ENCODE peak calls at places on chromosomes 7 and 10, in six cellular contexts. One of them, this sample, is unnamed.

GRCh38 chr7:131276736-131277135 is 50.9 kb upstream of the MKLN1 start:
- DNase-seq in K562: no peak
- DNase-seq in H1: no peak
- DNase-seq in GM12891: no peak
- DNase-seq in HepG2: no peak
- DNase-seq in GM12878: no peak
- DNase-seq in this sample: no peak

GRCh38 chr10:13160934-13161266 is 458 bp upstream of the MCM10 start:
- DNase-seq in HepG2: no peak
- DNase-seq in K562: no peak
- DNase-seq in GM12878: no peak
- DNase-seq in GM12891: no peak
- DNase-seq in H1: no peak
- DNase-seq in this sample: no peak

GRCh38 chr10:113021268-113022028 is 71.4 kb downstream of the TCF7L2 start:
- DNase-seq in GM12891: no peak
- DNase-seq in K562: no peak
- DNase-seq in HepG2: no peak
- DNase-seq in H1: no peak
- DNase-seq in GM12878: no peak
- DNase-seq in this sample: no peak

GRCh38 chr7:40701836-40702551 is 567.2 kb downstream of the SUGCT start:
- DNase-seq in HepG2: no peak
- DNase-seq in K562: no peak
- DNase-seq in GM12878: no peak
- DNase-seq in GM12891: no peak
- DNase-seq in H1: no peak
- DNase-seq in this sample: no peak

GRCh38 chr7:45594780-45595535 is 20.8 kb downstream of the ADCY1 start:
- DNase-seq in H1: no peak
- DNase-seq in HepG2: no peak
- DNase-seq in GM12878: no peak
- DNase-seq in GM12891: no peak
- DNase-seq in K562: no peak
- DNase-seq in this sample: no peak

GRCh38 chr10:21100871-21101514 is 203.9 kb upstream of the NEBL start:
- DNase-seq in GM12878: no peak
- DNase-seq in HepG2: no peak
- DNase-seq in H1: no peak
- DNase-seq in K562: no peak
- DNase-seq in GM12891: no peak
- DNase-seq in this sample: no peak

GRCh38 chr10:60650272-60650800 is 127.9 kb upstream of the CDK1 start:
- DNase-seq in HepG2: no peak
- DNase-seq in GM12891: no peak
- DNase-seq in K562: no peak
- DNase-seq in GM12878: no peak
- DNase-seq in H1: no peak
- DNase-seq in this sample: no peak

GRCh38 chr10:102927311-102928010 is 9.4 kb downstream of the CNNM2 start:
- DNase-seq in GM12878: no peak
- DNase-seq in GM12891: no peak
- DNase-seq in K562: no peak
- DNase-seq in HepG2: no peak
- DNase-seq in H1: no peak
- DNase-seq in this sample: no peak

GRCh38 chr10:29946953-29947700 is 112.3 kb downstream of the JCAD start:
- DNase-seq in K562: no peak
- DNase-seq in H1: no peak
- DNase-seq in GM12891: no peak
- DNase-seq in HepG2: no peak
- DNase-seq in GM12878: no peak
- DNase-seq in this sample: no peak

GRCh38 chr7:41238851-41239331 is 464.0 kb downstream of the INHBA start:
- DNase-seq in GM12878: no peak
- DNase-seq in H1: no peak
- DNase-seq in HepG2: no peak
- DNase-seq in GM12891: no peak
- DNase-seq in K562: no peak
- DNase-seq in this sample: no peak

GRCh38 chr10:3890602-3891352 is 105.8 kb upstream of the KLF6 start:
- DNase-seq in HepG2: no peak
- DNase-seq in K562: peak
- DNase-seq in GM12891: no peak
- DNase-seq in GM12878: no peak
- DNase-seq in H1: no peak
- DNase-seq in this sample: no peak

GRCh38 chr10:34581871-34582532 is 233.1 kb downstream of the PARD3 start:
- DNase-seq in H1: no peak
- DNase-seq in GM12878: no peak
- DNase-seq in GM12891: no peak
- DNase-seq in HepG2: no peak
- DNase-seq in K562: no peak
- DNase-seq in this sample: no peak

GRCh38 chr10:122152544-122152943 is 118.6 kb upstream of the BTBD16 start:
- DNase-seq in H1: no peak
- DNase-seq in HepG2: no peak
- DNase-seq in K562: no peak
- DNase-seq in GM12878: no peak
- DNase-seq in GM12891: no peak
- DNase-seq in this sample: no peak

GRCh38 chr10:22029450-22030236 is 26.1 kb upstream of the DNAJC1 start:
- DNase-seq in K562: no peak
- DNase-seq in GM12891: no peak
- DNase-seq in H1: no peak
- DNase-seq in HepG2: no peak
- DNase-seq in GM12878: no peak
- DNase-seq in this sample: no peak

GRCh38 chr7:28505014-28505413 is 92.7 kb downstream of the CREB5 start:
- DNase-seq in GM12878: no peak
- DNase-seq in K562: no peak
- DNase-seq in HepG2: no peak
- DNase-seq in H1: no peak
- DNase-seq in GM12891: no peak
- DNase-seq in this sample: no peak
- TF ChIP-seq TAF1 in GM12878: no peak
- TF ChIP-seq TAF1 in K562: no peak
- TF ChIP-seq TAF1 in HepG2: no peak
- TF ChIP-seq TAF1 in H1: no peak
- TF ChIP-seq TAF1 in GM12891: no peak
- TF ChIP-seq TAF1 in this sample: no peak

DNA sequence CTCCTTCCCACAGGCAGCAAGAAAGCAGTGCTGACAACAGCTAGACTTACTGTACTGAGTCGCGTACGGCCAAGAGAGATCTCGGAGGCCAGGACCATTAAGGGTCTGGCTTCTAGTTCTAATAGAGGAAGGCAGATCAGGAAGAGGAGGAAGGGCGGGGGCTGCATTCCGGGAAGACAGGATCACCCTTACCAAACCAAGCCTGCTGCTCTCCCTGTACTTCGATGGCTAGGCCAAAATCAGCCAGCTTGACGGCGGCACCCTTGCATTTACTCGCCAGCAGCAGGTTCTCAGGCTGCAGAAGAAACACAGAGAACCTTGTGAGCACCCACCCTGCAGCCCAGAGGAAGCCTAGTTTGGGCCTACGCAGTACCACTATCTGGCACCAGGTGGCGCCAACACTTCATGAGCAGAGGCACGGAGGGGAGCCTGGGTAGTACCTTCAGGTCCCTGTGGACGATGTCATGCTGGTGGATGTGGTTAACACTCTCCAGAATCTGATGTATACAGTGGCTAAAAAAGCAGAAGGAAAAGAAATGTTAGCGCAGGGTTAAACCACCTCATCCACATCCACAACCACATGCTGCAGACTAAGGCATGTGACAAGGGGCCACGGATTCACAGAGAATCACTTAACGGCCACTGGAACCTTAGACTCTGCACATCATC is 25.4 kb downstream of the CAMK2G start:
- DNase-seq in HepG2: peak
- DNase-seq in GM12891: peak
- DNase-seq in K562: peak
- DNase-seq in GM12878: peak
- DNase-seq in H1: peak
- DNase-seq in this sample: peak
- TF ChIP-seq POLR2AphosphoS5 in HepG2: no peak
- TF ChIP-seq POLR2AphosphoS5 in GM12891: no peak
- TF ChIP-seq POLR2AphosphoS5 in K562: no peak
- TF ChIP-seq POLR2AphosphoS5 in GM12878: no peak
- TF ChIP-seq POLR2AphosphoS5 in H1: no peak
- TF ChIP-seq POLR2AphosphoS5 in this sample: no peak

GRCh38 chr7:92836489-92837213 is at the start of gene CDK6:
- DNase-seq in GM12878: no peak
- DNase-seq in K562: peak
- DNase-seq in H1: no peak
- DNase-seq in HepG2: peak
- DNase-seq in GM12891: peak
- DNase-seq in this sample: peak
- TF ChIP-seq POLR2A in GM12878: peak
- TF ChIP-seq POLR2A in K562: peak
- TF ChIP-seq POLR2A in H1: no peak
- TF ChIP-seq POLR2A in HepG2: peak
- TF ChIP-seq POLR2A in GM12891: no peak
- TF ChIP-seq POLR2A in this sample: peak

GRCh38 chr10:14573666-14574261 is 200.9 kb downstream of the FAM107B start:
- DNase-seq in GM12878: no peak
- DNase-seq in GM12891: no peak
- DNase-seq in H1: no peak
- DNase-seq in HepG2: no peak
- DNase-seq in K562: no peak
- DNase-seq in this sample: no peak

GRCh38 chr10:14570800-14571199 is 203.9 kb downstream of the FAM107B start:
- DNase-seq in HepG2: no peak
- DNase-seq in GM12891: no peak
- DNase-seq in GM12878: no peak
- DNase-seq in H1: no peak
- DNase-seq in K562: no peak
- DNase-seq in this sample: no peak

GRCh38 chr10:14574291-14574690 is 200.4 kb downstream of the FAM107B start:
- DNase-seq in HepG2: no peak
- DNase-seq in H1: no peak
- DNase-seq in GM12878: no peak
- DNase-seq in K562: no peak
- DNase-seq in GM12891: no peak
- DNase-seq in this sample: no peak

GRCh38 chr10:14569274-14570060 is 205.2 kb downstream of the FAM107B start:
- DNase-seq in HepG2: no peak
- DNase-seq in GM12878: no peak
- DNase-seq in GM12891: no peak
- DNase-seq in K562: no peak
- DNase-seq in H1: no peak
- DNase-seq in this sample: no peak

GRCh38 chr10:14571866-14572507 is 202.7 kb downstream of the FAM107B start:
- DNase-seq in H1: no peak
- DNase-seq in GM12891: no peak
- DNase-seq in HepG2: peak
- DNase-seq in GM12878: no peak
- DNase-seq in K562: no peak
- DNase-seq in this sample: no peak
- TF ChIP-seq TAF1 in H1: no peak
- TF ChIP-seq TAF1 in GM12891: no peak
- TF ChIP-seq TAF1 in HepG2: no peak
- TF ChIP-seq TAF1 in GM12878: no peak
- TF ChIP-seq TAF1 in K562: no peak
- TF ChIP-seq TAF1 in this sample: no peak

GRCh38 chr7:156773966-156774365 is 119.0 kb downstream of the LMBR1 start:
- DNase-seq in H1: no peak
- DNase-seq in HepG2: no peak
- DNase-seq in GM12878: no peak
- DNase-seq in GM12891: no peak
- DNase-seq in K562: no peak
- DNase-seq in this sample: no peak
- TF ChIP-seq POLR2AphosphoS5 in H1: no peak
- TF ChIP-seq POLR2AphosphoS5 in HepG2: no peak
- TF ChIP-seq POLR2AphosphoS5 in GM12878: no peak
- TF ChIP-seq POLR2AphosphoS5 in GM12891: no peak
- TF ChIP-seq POLR2AphosphoS5 in K562: no peak
- TF ChIP-seq POLR2AphosphoS5 in this sample: no peak

DNA sequence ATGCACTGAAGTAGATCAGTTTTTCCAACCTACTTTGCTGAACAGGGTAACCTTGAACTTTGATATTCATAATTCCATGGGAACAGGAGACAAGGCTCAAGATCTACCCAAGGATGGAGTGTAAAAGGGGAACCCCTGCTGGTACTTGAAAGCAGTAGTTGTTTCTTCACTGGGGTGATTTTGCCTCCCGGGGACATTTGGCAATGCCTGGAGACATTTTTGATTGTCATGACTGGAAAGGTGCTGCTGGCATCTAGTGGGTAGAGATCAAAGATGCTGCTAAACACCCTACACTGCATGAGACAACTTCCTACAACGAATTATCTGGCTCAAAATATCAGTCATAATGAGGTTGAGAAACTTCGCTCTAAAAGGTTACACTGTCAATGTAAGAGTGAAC is 214.8 kb upstream of the CTBP2 start:
- DNase-seq in HepG2: no peak
- DNase-seq in GM12891: no peak
- DNase-seq in K562: no peak
- DNase-seq in GM12878: no peak
- DNase-seq in H1: no peak
- DNase-seq in this sample: no peak
- TF ChIP-seq POLR2A in HepG2: no peak
- TF ChIP-seq POLR2A in GM12891: no peak
- TF ChIP-seq POLR2A in K562: no peak
- TF ChIP-seq POLR2A in GM12878: no peak
- TF ChIP-seq POLR2A in H1: no peak
- TF ChIP-seq POLR2A in this sample: no peak

GRCh38 chr7:19963695-19964094 is 190.3 kb upstream of the TMEM196 start:
- DNase-seq in GM12878: no peak
- DNase-seq in K562: no peak
- DNase-seq in H1: no peak
- DNase-seq in GM12891: no peak
- DNase-seq in HepG2: no peak
- DNase-seq in this sample: no peak

GRCh38 chr7:19969859-19970493 is 196.6 kb upstream of the TMEM196 start:
- DNase-seq in K562: no peak
- DNase-seq in HepG2: peak
- DNase-seq in GM12878: no peak
- DNase-seq in GM12891: no peak
- DNase-seq in H1: no peak
- DNase-seq in this sample: no peak

GRCh38 chr7:19958309-19958896 is 185.0 kb upstream of the TMEM196 start:
- DNase-seq in K562: no peak
- DNase-seq in H1: no peak
- DNase-seq in GM12891: no peak
- DNase-seq in GM12878: no peak
- DNase-seq in HepG2: peak
- DNase-seq in this sample: no peak

GRCh38 chr7:19964198-19964597 is 190.8 kb upstream of the TMEM196 start:
- DNase-seq in GM12878: no peak
- DNase-seq in HepG2: no peak
- DNase-seq in GM12891: no peak
- DNase-seq in H1: no peak
- DNase-seq in K562: no peak
- DNase-seq in this sample: no peak
- TF ChIP-seq TAF1 in GM12878: no peak
- TF ChIP-seq TAF1 in HepG2: no peak
- TF ChIP-seq TAF1 in GM12891: no peak
- TF ChIP-seq TAF1 in H1: no peak
- TF ChIP-seq TAF1 in K562: no peak
- TF ChIP-seq TAF1 in this sample: no peak